ENCODE peak calls at places on chromosomes 11 and 22, in seven cellular contexts. One of them, this sample, is unnamed.

GRCh38 chr11:60857378-60858232 is 1.9 kb upstream of the PTGDR2 start:
- DNase-seq in stromal cell of bone marrow: no peak
- DNase-seq in EH: peak; percentile 59
- DNase-seq in naive B cell: no peak
- DNase-seq in thoracic aorta: no peak
- DNase-seq in erythroblast: no peak
- DNase-seq in cerebellum: no peak
- DNase-seq in this sample: no peak

GRCh38 chr11:22343411-22344032 is 5.3 kb downstream of the SLC17A6 start:
- DNase-seq in thoracic aorta: no peak
- DNase-seq in cerebellum: no peak
- DNase-seq in naive B cell: no peak
- DNase-seq in erythroblast: no peak
- DNase-seq in EH: no peak
- DNase-seq in stromal cell of bone marrow: no peak
- DNase-seq in this sample: no peak

GRCh38 chr11:82701847-82702520 is 31.7 kb downstream of the FAM181B start:
- DNase-seq in naive B cell: no peak
- DNase-seq in thoracic aorta: no peak
- DNase-seq in EH: peak; percentile 28
- DNase-seq in erythroblast: peak; percentile 42
- DNase-seq in stromal cell of bone marrow: no peak
- DNase-seq in cerebellum: no peak
- DNase-seq in this sample: no peak

GRCh38 chr11:70297341-70297740 is 26.9 kb downstream of the PPFIA1 start:
- DNase-seq in erythroblast: no peak
- DNase-seq in EH: no peak
- DNase-seq in stromal cell of bone marrow: no peak
- DNase-seq in cerebellum: no peak
- DNase-seq in thoracic aorta: no peak
- DNase-seq in naive B cell: no peak
- DNase-seq in this sample: no peak

GRCh38 chr22:38882480-38882879 is 10.5 kb upstream of the CBX6 start:
- DNase-seq in cerebellum: peak; percentile 48
- DNase-seq in thoracic aorta: peak; percentile 54
- DNase-seq in naive B cell: no peak
- DNase-seq in EH: peak; percentile 51
- DNase-seq in erythroblast: no peak
- DNase-seq in stromal cell of bone marrow: peak; percentile 33
- DNase-seq in this sample: no peak

GRCh38 chr11:57219021-57219627 is 17.9 kb downstream of the APLNR start:
- DNase-seq in cerebellum: no peak
- DNase-seq in naive B cell: no peak
- DNase-seq in thoracic aorta: no peak
- DNase-seq in stromal cell of bone marrow: no peak
- DNase-seq in EH: no peak
- DNase-seq in erythroblast: no peak
- DNase-seq in this sample: peak; percentile 13

GRCh38 chr11:18404062-18404461 is 8.1 kb upstream of the LDHC start:
- DNase-seq in naive B cell: no peak
- DNase-seq in erythroblast: no peak
- DNase-seq in cerebellum: no peak
- DNase-seq in thoracic aorta: no peak
- DNase-seq in stromal cell of bone marrow: no peak
- DNase-seq in EH: no peak
- DNase-seq in this sample: no peak

GRCh38 chr11:11390068-11390775 is 37.2 kb upstream of the CSNK2A3 start:
- DNase-seq in EH: no peak
- DNase-seq in naive B cell: no peak
- DNase-seq in erythroblast: no peak
- DNase-seq in thoracic aorta: no peak
- DNase-seq in cerebellum: no peak
- DNase-seq in stromal cell of bone marrow: no peak
- DNase-seq in this sample: no peak

GRCh38 chr11:6319879-6320410 is 356 bp downstream of the CAVIN3 start:
- DNase-seq in EH: peak; percentile 97
- DNase-seq in naive B cell: no peak
- DNase-seq in erythroblast: peak; percentile 32
- DNase-seq in thoracic aorta: peak; percentile 86
- DNase-seq in cerebellum: peak; percentile 88
- DNase-seq in stromal cell of bone marrow: peak; percentile 93
- DNase-seq in this sample: no peak